ENCODE peak calls at places on chromosome 1, in five cellular contexts. One of them, this sample, is unnamed.
A peak's percentile ranks its signal among the peaks of the same experiment; 100 is the strongest.

GRCh38 chr1:246513041-246513440 is 6.0 kb upstream of the SMYD3 start:
- DNase-seq in heart left ventricle: no peak
- DNase-seq in adrenal gland: no peak
- DNase-seq in pancreas: no peak
- DNase-seq in uterus: no peak
- DNase-seq in this sample: no peak

GRCh38 chr1:50271968-50272578 is 151.2 kb downstream of the DMRTA2 start:
- DNase-seq in heart left ventricle: peak; percentile 13
- DNase-seq in adrenal gland: peak; percentile 77
- DNase-seq in pancreas: peak; percentile 64
- DNase-seq in uterus: no peak
- DNase-seq in this sample: no peak

GRCh38 chr1:93638981-93639380 is 42.7 kb downstream of the BCAR3 start:
- DNase-seq in heart left ventricle: no peak
- DNase-seq in adrenal gland: no peak
- DNase-seq in pancreas: no peak
- DNase-seq in uterus: no peak
- DNase-seq in this sample: peak; percentile 52

GRCh38 chr1:176843352-176844297 is 320.9 kb downstream of the ASTN1 start:
- DNase-seq in heart left ventricle: peak; percentile 22
- DNase-seq in adrenal gland: no peak
- DNase-seq in pancreas: no peak
- DNase-seq in uterus: peak; percentile 17
- DNase-seq in this sample: no peak

GRCh38 chr1:247407180-247407616 is 8.8 kb upstream of the NLRP3 start:
- DNase-seq in heart left ventricle: no peak
- DNase-seq in adrenal gland: peak; percentile 61
- DNase-seq in pancreas: no peak
- DNase-seq in uterus: no peak
- DNase-seq in this sample: no peak

GRCh38 chr1:10389271-10389973 is 9.4 kb upstream of the PGD start:
- DNase-seq in heart left ventricle: no peak
- DNase-seq in adrenal gland: no peak
- DNase-seq in pancreas: no peak
- DNase-seq in uterus: no peak
- DNase-seq in this sample: no peak

GRCh38 chr1:165352442-165353293 is 3.8 kb downstream of the LMX1A start:
- DNase-seq in heart left ventricle: no peak
- DNase-seq in adrenal gland: no peak
- DNase-seq in pancreas: no peak
- DNase-seq in uterus: no peak
- DNase-seq in this sample: peak; percentile 35

GRCh38 chr1:198269352-198269940 is 112.6 kb downstream of the NEK7 start:
- DNase-seq in heart left ventricle: no peak
- DNase-seq in adrenal gland: no peak
- DNase-seq in pancreas: no peak
- DNase-seq in uterus: no peak
- DNase-seq in this sample: no peak

GRCh38 chr1:109361649-109362048 is 36.1 kb downstream of the SORT1 start:
- DNase-seq in heart left ventricle: no peak
- DNase-seq in adrenal gland: no peak
- DNase-seq in pancreas: no peak
- DNase-seq in uterus: no peak
- DNase-seq in this sample: no peak

GRCh38 chr1:236837897-236838296 is 42.8 kb downstream of the MTR start:
- DNase-seq in heart left ventricle: no peak
- DNase-seq in adrenal gland: no peak
- DNase-seq in pancreas: no peak
- DNase-seq in uterus: no peak
- DNase-seq in this sample: no peak

GRCh38 chr1:236845830-236846229 is 50.7 kb downstream of the MTR start:
- DNase-seq in heart left ventricle: no peak
- DNase-seq in adrenal gland: no peak
- DNase-seq in pancreas: no peak
- DNase-seq in uterus: no peak
- DNase-seq in this sample: no peak

GRCh38 chr1:236837115-236837514 is 42.0 kb downstream of the MTR start:
- DNase-seq in heart left ventricle: no peak
- DNase-seq in adrenal gland: no peak
- DNase-seq in pancreas: no peak
- DNase-seq in uterus: no peak
- DNase-seq in this sample: no peak

GRCh38 chr1:236844499-236845271 is 49.6 kb downstream of the MTR start:
- DNase-seq in heart left ventricle: no peak
- DNase-seq in adrenal gland: no peak
- DNase-seq in pancreas: no peak
- DNase-seq in uterus: no peak
- DNase-seq in this sample: no peak

GRCh38 chr1:236841341-236841740 is 46.2 kb downstream of the MTR start:
- DNase-seq in heart left ventricle: no peak
- DNase-seq in adrenal gland: no peak
- DNase-seq in pancreas: no peak
- DNase-seq in uterus: no peak
- DNase-seq in this sample: no peak
- TF ChIP-seq CTCF in heart left ventricle: no peak
- TF ChIP-seq CTCF in adrenal gland: no peak
- TF ChIP-seq CTCF in pancreas: no peak
- TF ChIP-seq CTCF in uterus: no peak
- TF ChIP-seq CTCF in this sample: no peak

GRCh38 chr1:3708696-3709246 is 43.5 kb upstream of the CCDC27 start:
- DNase-seq in heart left ventricle: no peak
- DNase-seq in adrenal gland: no peak
- DNase-seq in pancreas: peak; percentile 67
- DNase-seq in uterus: no peak
- DNase-seq in this sample: peak; percentile 14
- H3K27me3 ChIP-seq in heart left ventricle: peaks cover 11% of the 10 kb centered on the region
- H3K27me3 ChIP-seq in adrenal gland: peaks cover 12% of the 10 kb centered on the region
- H3K27me3 ChIP-seq in pancreas: no peaks in the 10 kb centered on the region
- H3K27me3 ChIP-seq in uterus: peaks cover 10% of the 10 kb centered on the region
- H3K27me3 ChIP-seq in this sample: no peaks in the 10 kb centered on the region

GRCh38 chr1:22831729-22832413 is 121.2 kb downstream of the EPHB2 start:
- DNase-seq in heart left ventricle: no peak
- DNase-seq in adrenal gland: peak; percentile 85
- DNase-seq in pancreas: peak; percentile 44
- DNase-seq in uterus: no peak
- DNase-seq in this sample: no peak
- H3K4me3 ChIP-seq in heart left ventricle: no peak overlapping the region
- H3K4me3 ChIP-seq in adrenal gland: no peak overlapping the region
- H3K4me3 ChIP-seq in pancreas: no peak overlapping the region
- H3K4me3 ChIP-seq in uterus: no peak overlapping the region
- H3K4me3 ChIP-seq in this sample: no peak overlapping the region

GRCh38 chr1:101440484-101440883 is 203.7 kb downstream of the S1PR1 start:
- DNase-seq in heart left ventricle: no peak
- DNase-seq in adrenal gland: no peak
- DNase-seq in pancreas: no peak
- DNase-seq in uterus: no peak
- DNase-seq in this sample: no peak

GRCh38 chr1:101436100-101436511 is 199.3 kb downstream of the S1PR1 start:
- DNase-seq in heart left ventricle: no peak
- DNase-seq in adrenal gland: no peak
- DNase-seq in pancreas: no peak
- DNase-seq in uterus: no peak
- DNase-seq in this sample: no peak

DNA sequence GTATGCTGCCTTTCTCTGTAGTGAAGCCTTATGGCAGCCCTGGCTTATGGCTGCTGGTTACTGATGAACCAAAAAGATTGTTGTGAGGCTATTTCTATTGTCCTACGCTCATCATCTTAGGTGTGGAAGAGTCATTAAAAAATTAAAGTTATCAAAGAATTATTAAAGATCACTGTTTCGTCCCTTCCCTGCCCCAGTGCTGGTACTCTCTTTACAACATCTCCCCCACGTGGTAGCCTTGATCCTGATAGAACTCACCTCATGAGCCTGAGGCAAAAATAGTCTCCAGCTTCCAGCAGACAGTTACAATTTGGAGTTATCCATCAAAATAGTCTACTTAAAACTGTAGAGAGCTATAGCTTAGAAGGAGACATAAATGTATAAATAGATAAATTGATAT is 201.5 kb downstream of the S1PR1 start:
- DNase-seq in heart left ventricle: no peak
- DNase-seq in adrenal gland: no peak
- DNase-seq in pancreas: no peak
- DNase-seq in uterus: no peak
- DNase-seq in this sample: peak; percentile 1
- TF ChIP-seq CTCF in heart left ventricle: no peak
- TF ChIP-seq CTCF in adrenal gland: peak; percentile 10
- TF ChIP-seq CTCF in pancreas: no peak
- TF ChIP-seq CTCF in uterus: no peak
- TF ChIP-seq CTCF in this sample: no peak

DNA sequence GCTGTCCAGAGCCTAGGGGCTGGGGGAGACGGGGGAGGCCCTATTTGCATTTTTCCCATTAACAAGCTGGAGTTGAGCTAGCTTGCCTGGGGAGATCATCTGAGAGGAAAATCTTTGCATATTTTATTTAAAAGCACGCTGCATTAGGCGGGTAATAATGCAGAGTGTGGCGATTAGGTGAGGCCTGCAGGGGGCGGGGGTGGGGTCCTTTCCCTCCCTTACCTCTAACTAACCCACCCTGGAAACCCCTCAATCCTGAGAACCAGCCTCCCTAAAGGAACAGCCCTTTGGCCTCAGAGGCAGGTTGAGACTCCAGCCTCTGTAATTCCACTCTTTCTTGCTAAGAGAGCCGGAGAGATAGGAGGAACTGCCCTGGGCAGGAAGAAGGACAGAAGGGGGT is 16.1 kb downstream of the C1orf216 start:
- DNase-seq in heart left ventricle: no peak
- DNase-seq in adrenal gland: no peak
- DNase-seq in pancreas: no peak
- DNase-seq in uterus: no peak
- DNase-seq in this sample: no peak
- H3K27me3 ChIP-seq in heart left ventricle: peaks cover 61% of the 10 kb centered on the region
- H3K27me3 ChIP-seq in adrenal gland: peaks cover 10% of the 10 kb centered on the region
- H3K27me3 ChIP-seq in pancreas: no peaks in the 10 kb centered on the region
- H3K27me3 ChIP-seq in uterus: peaks cover 13% of the 10 kb centered on the region
- H3K27me3 ChIP-seq in this sample: no peaks in the 10 kb centered on the region

GRCh38 chr1:65440915-65441314 is 20.4 kb downstream of the LEPR start:
- DNase-seq in heart left ventricle: no peak
- DNase-seq in adrenal gland: no peak
- DNase-seq in pancreas: no peak
- DNase-seq in uterus: no peak
- DNase-seq in this sample: no peak

GRCh38 chr1:65437616-65438015 is 17.1 kb downstream of the LEPR start:
- DNase-seq in heart left ventricle: no peak
- DNase-seq in adrenal gland: no peak
- DNase-seq in pancreas: no peak
- DNase-seq in uterus: no peak
- DNase-seq in this sample: no peak

GRCh38 chr1:65442442-65442841 is 22.0 kb downstream of the LEPR start:
- DNase-seq in heart left ventricle: no peak
- DNase-seq in adrenal gland: no peak
- DNase-seq in pancreas: no peak
- DNase-seq in uterus: no peak
- DNase-seq in this sample: no peak

GRCh38 chr1:65441464-65441863 is 21.0 kb downstream of the LEPR start:
- DNase-seq in heart left ventricle: no peak
- DNase-seq in adrenal gland: no peak
- DNase-seq in pancreas: no peak
- DNase-seq in uterus: no peak
- DNase-seq in this sample: no peak

DNA sequence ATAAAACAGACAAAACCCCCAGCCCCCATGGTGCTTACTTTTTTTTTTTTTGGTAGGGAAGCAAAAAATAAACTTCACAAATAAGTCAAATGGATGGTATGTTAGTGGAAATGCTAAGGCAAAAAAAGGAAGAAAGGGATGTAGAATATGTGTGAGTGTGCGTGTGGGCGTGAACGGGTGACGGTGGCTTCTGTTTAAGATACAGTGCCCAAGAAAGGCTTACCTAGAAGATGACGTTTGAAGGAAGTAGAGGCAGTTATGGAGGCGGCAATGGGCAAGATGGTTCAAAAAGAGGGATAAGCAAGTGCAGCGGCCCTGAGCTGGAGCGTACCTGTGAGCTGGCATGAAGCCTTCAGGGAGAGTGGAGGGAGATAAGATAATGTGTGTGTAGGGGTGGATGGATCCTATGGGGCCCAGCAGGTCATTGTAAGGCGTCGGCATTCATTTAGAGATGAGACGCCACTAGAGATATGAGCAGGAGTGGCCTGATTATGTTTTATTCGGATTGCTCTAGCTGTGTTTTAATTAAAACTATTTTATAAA is 19.9 kb downstream of the LEPR start:
- DNase-seq in heart left ventricle: no peak
- DNase-seq in adrenal gland: no peak
- DNase-seq in pancreas: no peak
- DNase-seq in uterus: no peak
- DNase-seq in this sample: no peak
- H3K4me3 ChIP-seq in heart left ventricle: no peak overlapping the region
- H3K4me3 ChIP-seq in adrenal gland: no peak overlapping the region
- H3K4me3 ChIP-seq in pancreas: no peak overlapping the region
- H3K4me3 ChIP-seq in uterus: no peak overlapping the region
- H3K4me3 ChIP-seq in this sample: no peak overlapping the region

GRCh38 chr1:175377394-175377793 is 184.8 kb upstream of the KIAA0040 start:
- DNase-seq in heart left ventricle: no peak
- DNase-seq in adrenal gland: no peak
- DNase-seq in pancreas: no peak
- DNase-seq in uterus: no peak
- DNase-seq in this sample: no peak

GRCh38 chr1:175373786-175374623 is 181.4 kb upstream of the KIAA0040 start:
- DNase-seq in heart left ventricle: no peak
- DNase-seq in adrenal gland: peak; percentile 56
- DNase-seq in pancreas: peak; percentile 71
- DNase-seq in uterus: no peak
- DNase-seq in this sample: peak; percentile 65

GRCh38 chr1:175376194-175376593 is 183.6 kb upstream of the KIAA0040 start:
- DNase-seq in heart left ventricle: no peak
- DNase-seq in adrenal gland: no peak
- DNase-seq in pancreas: no peak
- DNase-seq in uterus: no peak
- DNase-seq in this sample: no peak
- TF ChIP-seq CTCF in heart left ventricle: peak; percentile 18
- TF ChIP-seq CTCF in adrenal gland: no peak
- TF ChIP-seq CTCF in pancreas: peak; percentile 3
- TF ChIP-seq CTCF in uterus: no peak
- TF ChIP-seq CTCF in this sample: peak; percentile 18

DNA sequence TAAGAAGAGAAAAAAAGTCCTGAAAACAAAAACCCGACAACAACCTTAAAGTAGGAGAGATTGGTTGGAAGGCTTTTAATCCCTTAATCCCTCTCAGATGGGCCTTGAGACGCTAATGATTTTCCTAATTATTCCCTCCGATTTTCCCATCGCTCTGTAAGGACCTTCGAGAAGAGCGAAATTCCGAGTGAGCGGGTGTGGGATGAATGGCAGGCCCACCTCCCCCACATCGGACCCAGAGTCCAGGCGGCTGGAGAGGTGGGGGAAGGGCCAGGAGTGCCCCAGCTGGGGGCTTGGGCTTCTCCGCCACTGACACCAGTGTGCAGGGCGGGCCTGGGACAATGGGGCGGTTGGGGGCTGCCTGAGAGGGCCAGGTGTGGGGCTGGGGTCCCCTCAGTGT is 23.4 kb downstream of the RHBG start:
- DNase-seq in heart left ventricle: no peak
- DNase-seq in adrenal gland: no peak
- DNase-seq in pancreas: no peak
- DNase-seq in uterus: no peak
- DNase-seq in this sample: no peak
- H3K27me3 ChIP-seq in heart left ventricle: peaks cover 39% of the 10 kb centered on the region
- H3K27me3 ChIP-seq in adrenal gland: peaks cover 27% of the 10 kb centered on the region
- H3K27me3 ChIP-seq in pancreas: no peaks in the 10 kb centered on the region
- H3K27me3 ChIP-seq in uterus: no peaks in the 10 kb centered on the region
- H3K27me3 ChIP-seq in this sample: no peaks in the 10 kb centered on the region